ENCODE peak calls at places on chromosome 3, in eight cellular contexts. T, M, P, A, V, W, S and O are unnamed samples.

GRCh38 chr3:174329321-174329720 is 529.8 kb upstream of the NAALADL2 start:
- DNase-seq in T (peak), M (no peak), P (no peak), A (no peak), V (no peak), W (no peak), S (no peak), O (no peak)

GRCh38 chr3:66395635-66396034 is 105.2 kb downstream of the LRIG1 start:
- DNase-seq in T (no peak), M (no peak), P (no peak), A (no peak), V (peak), W (no peak), S (no peak), O (no peak)

GRCh38 chr3:171556574-171557145 is 96.5 kb upstream of the TNIK start:
- DNase-seq in T (no peak), M (no peak), P (peak), A (peak), V (no peak), W (no peak), S (peak), O (peak)

GRCh38 chr3:151896662-151897012 is 23.2 kb downstream of the SUCNR1 start:
- DNase-seq in T (no peak), M (no peak), P (no peak), A (no peak), V (no peak), W (no peak), S (no peak), O (peak)

GRCh38 chr3:153967260-153967659 is 153.9 kb upstream of the ARHGEF26 start:
- DNase-seq in T (no peak), M (no peak), P (no peak), A (no peak), V (no peak), W (no peak), S (no peak), O (no peak)

GRCh38 chr3:48273594-48274211 is 32.8 kb downstream of the ZNF589 start:
- DNase-seq in T (peak), M (no peak), P (peak), A (peak), V (no peak), W (peak), S (no peak), O (peak)

GRCh38 chr3:114307222-114307840 is 13.5 kb downstream of the TIGIT start:
- DNase-seq in T (no peak), M (no peak), P (no peak), A (no peak), V (no peak), W (peak), S (no peak), O (no peak)

GRCh38 chr3:94004301-94004910 is 24.0 kb downstream of the STX19 start:
- DNase-seq in T (peak), M (no peak), P (peak), A (peak), V (no peak), W (peak), S (no peak), O (peak)

GRCh38 chr3:10823516-10823818 is 7.4 kb downstream of the SLC6A11 start:
- DNase-seq in T (no peak), M (no peak), P (no peak), A (no peak), V (no peak), W (no peak), S (no peak), O (no peak)

GRCh38 chr3:81554348-81554747 is 207.1 kb downstream of the GBE1 start:
- DNase-seq in T (peak), M (no peak), P (no peak), A (peak), V (no peak), W (no peak), S (no peak), O (peak)

GRCh38 chr3:46334911-46335478 is 18.9 kb upstream of the CCR2 start:
- DNase-seq in T (no peak), M (no peak), P (no peak), A (no peak), V (no peak), W (peak), S (no peak), O (peak)